ENCODE peak calls at places on chromosomes 2 and 18, in six cellular contexts. H, K, D, R, E and A are unnamed samples.

GRCh38 chr18:35513181-35513932 is 15.6 kb upstream of the INO80C start:
- DNase-seq in H (peak), K (no peak), D (no peak), R (peak), E (no peak), A (no peak)

GRCh38 chr2:241379481-241380480 is 23.7 kb downstream of the FARP2 start:
- DNase-seq in H (no peak), K (no peak), D (no peak), R (no peak), E (no peak), A (no peak)

GRCh38 chr18:59057969-59058368 is 81.7 kb upstream of the SEC11C start:
- DNase-seq in H (no peak), K (no peak), D (no peak), R (peak), E (no peak), A (peak)

GRCh38 chr2:160290590-160290989 is 90.5 kb upstream of the ITGB6 start:
- DNase-seq in H (no peak), K (no peak), D (no peak), R (no peak), E (no peak), A (no peak)

GRCh38 chr2:216308532-216308931 is 63.8 kb downstream of the MARCHF4 start:
- DNase-seq in H (no peak), K (no peak), D (no peak), R (no peak), E (no peak), A (no peak)

GRCh38 chr2:215391531-215391930 is 44.3 kb downstream of the FN1 start:
- DNase-seq in H (no peak), K (no peak), D (no peak), R (no peak), E (no peak), A (no peak)

GRCh38 chr2:162782138-162782537 is 56.4 kb downstream of the KCNH7 start:
- DNase-seq in H (no peak), K (no peak), D (no peak), R (no peak), E (no peak), A (no peak)

GRCh38 chr2:28557389-28558119 is 61.7 kb downstream of the PLB1 start:
- DNase-seq in H (no peak), K (no peak), D (no peak), R (no peak), E (no peak), A (no peak)

GRCh38 chr2:60577884-60578283 is 24.4 kb upstream of the BCL11A start:
- DNase-seq in H (no peak), K (no peak), D (no peak), R (no peak), E (no peak), A (no peak)

GRCh38 chr2:10331702-10332401 is 29.1 kb downstream of the HPCAL1 start:
- DNase-seq in H (no peak), K (peak), D (no peak), R (no peak), E (no peak), A (no peak)

DNA sequence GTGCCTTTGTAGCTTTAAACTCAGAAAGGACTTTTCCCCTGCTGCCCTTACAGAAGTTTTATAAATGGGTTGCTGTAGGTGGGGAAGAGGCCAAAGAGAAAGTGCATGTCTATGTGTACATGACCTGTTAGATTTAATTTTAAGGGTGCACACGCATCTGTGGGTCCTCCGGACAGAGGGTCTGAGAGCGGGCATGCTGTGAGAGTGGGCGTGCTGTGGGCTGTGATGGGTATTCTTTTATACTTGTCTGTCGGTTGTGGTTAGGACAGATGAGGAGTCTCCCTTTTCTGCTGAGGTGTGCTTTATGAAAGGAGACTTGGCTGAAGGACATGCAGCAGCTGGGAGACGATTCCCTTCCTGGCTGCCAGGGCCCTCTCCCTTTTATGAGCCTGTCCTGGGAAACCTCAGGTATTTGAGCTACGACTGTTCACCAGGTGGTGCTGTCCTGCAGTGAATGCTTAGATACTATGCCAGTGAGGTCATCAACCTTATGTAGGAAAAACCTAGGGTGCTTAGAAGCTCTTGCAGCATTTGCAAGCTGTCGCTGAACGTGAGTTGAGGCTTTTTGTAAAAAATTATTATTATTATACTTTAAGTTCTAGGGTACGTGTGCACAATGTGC is 67.5 kb downstream of the TANC1 start:
- DNase-seq in H (no peak), K (no peak), D (peak), R (no peak), E (peak), A (no peak)
- TF ChIP-seq CTCF in H (peak), K (no peak), D (peak), R (peak), E (no peak), A (peak)

GRCh38 chr2:198203306-198203705 is 398.9 kb downstream of the PLCL1 start:
- DNase-seq in H (no peak), K (no peak), D (no peak), R (no peak), E (no peak), A (no peak)
- TF ChIP-seq CTCF in H (no peak), K (no peak), D (no peak), R (no peak), E (no peak), A (no peak)

DNA sequence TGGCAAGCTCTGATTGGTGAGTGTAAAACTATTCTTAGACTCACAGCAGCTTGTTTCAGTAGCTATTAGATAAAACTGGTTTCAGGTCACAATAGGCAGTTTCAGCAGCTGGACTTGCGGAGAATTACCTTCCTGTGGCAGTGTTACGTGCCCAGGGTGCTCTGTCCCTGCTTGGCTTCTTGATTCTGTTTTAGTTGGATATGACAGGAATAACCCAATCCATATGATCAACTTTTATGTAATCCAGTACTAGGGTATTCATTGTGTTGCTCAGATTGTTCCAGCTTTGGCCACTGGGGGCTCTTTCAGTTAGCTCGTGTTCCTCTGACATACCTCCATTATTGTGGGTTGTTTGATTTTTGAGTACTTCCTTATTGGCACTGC is 43.1 kb downstream of the INPP4A start:
- DNase-seq in H (no peak), K (no peak), D (no peak), R (no peak), E (peak), A (no peak)
- TF ChIP-seq CTCF in H (peak), K (peak), D (peak), R (no peak), E (peak), A (peak)

GRCh38 chr2:149765636-149766035 is 178.1 kb upstream of the MMADHC start:
- DNase-seq in H (no peak), K (no peak), D (no peak), R (no peak), E (no peak), A (no peak)

GRCh38 chr2:149763358-149763757 is 175.8 kb upstream of the MMADHC start:
- DNase-seq in H (no peak), K (no peak), D (no peak), R (no peak), E (no peak), A (no peak)

GRCh38 chr2:149765003-149765402 is 177.4 kb upstream of the MMADHC start:
- DNase-seq in H (no peak), K (no peak), D (no peak), R (no peak), E (no peak), A (no peak)

GRCh38 chr2:149766339-149766738 is 178.8 kb upstream of the MMADHC start:
- DNase-seq in H (no peak), K (no peak), D (no peak), R (no peak), E (no peak), A (no peak)

DNA sequence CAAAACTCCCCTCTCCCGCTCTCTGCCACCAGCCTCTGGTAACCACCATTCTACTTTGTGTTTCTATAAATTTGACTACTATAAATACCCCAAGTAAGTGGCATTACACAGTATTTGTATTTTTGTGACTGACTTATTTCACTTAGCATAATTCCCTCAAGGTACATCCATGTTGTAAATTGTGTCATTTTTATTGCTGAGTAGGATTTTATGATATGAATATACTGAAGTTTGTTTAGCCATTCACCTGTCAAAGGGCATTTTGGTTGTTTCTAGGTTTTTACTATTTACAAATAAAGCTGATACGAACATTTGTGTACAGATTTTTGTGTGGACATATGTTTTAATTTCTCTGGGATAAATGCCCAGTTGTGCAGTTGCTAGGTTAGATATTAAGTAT is 174.0 kb upstream of the MMADHC start:
- DNase-seq in H (no peak), K (no peak), D (no peak), R (no peak), E (no peak), A (no peak)
- TF ChIP-seq CTCF in H (no peak), K (no peak), D (no peak), R (no peak), E (no peak), A (no peak)

GRCh38 chr2:115083216-115083615 is 640.8 kb downstream of the DPP10 start:
- DNase-seq in H (no peak), K (no peak), D (no peak), R (no peak), E (no peak), A (no peak)
- TF ChIP-seq CTCF in H (no peak), K (no peak), D (peak), R (no peak), E (no peak), A (peak)